ENCODE peak calls at places on chromosomes 13 and 19, in seven cellular contexts. One of them, this sample, is unnamed.
A peak's percentile ranks its signal among the peaks of the same experiment; 100 is the strongest.

GRCh38 chr19:38849746-38850230 is at the start of gene HNRNPL:
- DNase-seq in stomach: peak; percentile 99
- DNase-seq in adrenal gland: no peak
- DNase-seq in A549: no peak
- DNase-seq in HepG2: no peak
- DNase-seq in H1: no peak
- DNase-seq in uterus: peak; percentile 99
- DNase-seq in this sample: no peak

GRCh38 chr19:50928841-50929240 is 17.6 kb upstream of the KLK4 start:
- DNase-seq in A549: peak; percentile 32
- DNase-seq in adrenal gland: no peak
- DNase-seq in H1: no peak
- DNase-seq in stomach: no peak
- DNase-seq in uterus: no peak
- DNase-seq in HepG2: no peak
- DNase-seq in this sample: no peak

GRCh38 chr13:59532405-59532804 is 631.3 kb downstream of the DIAPH3 start:
- DNase-seq in uterus: no peak
- DNase-seq in H1: no peak
- DNase-seq in HepG2: no peak
- DNase-seq in stomach: no peak
- DNase-seq in A549: no peak
- DNase-seq in adrenal gland: no peak
- DNase-seq in this sample: no peak

GRCh38 chr13:113964251-113964995 is 9.5 kb downstream of the C13orf46 start:
- DNase-seq in uterus: no peak
- DNase-seq in adrenal gland: no peak
- DNase-seq in HepG2: no peak
- DNase-seq in H1: no peak
- DNase-seq in stomach: no peak
- DNase-seq in A549: no peak
- DNase-seq in this sample: no peak

GRCh38 chr19:40601061-40601973 is at the start of gene LTBP4:
- DNase-seq in uterus: peak; percentile 85
- DNase-seq in H1: no peak
- DNase-seq in A549: no peak
- DNase-seq in adrenal gland: no peak
- DNase-seq in HepG2: no peak
- DNase-seq in stomach: no peak
- DNase-seq in this sample: no peak

GRCh38 chr13:114019367-114019766 is 45.5 kb upstream of the C13orf46 start:
- DNase-seq in stomach: no peak
- DNase-seq in HepG2: no peak
- DNase-seq in A549: no peak
- DNase-seq in adrenal gland: no peak
- DNase-seq in uterus: no peak
- DNase-seq in H1: no peak
- DNase-seq in this sample: peak; percentile 76

GRCh38 chr13:37656247-37656940 is 57.8 kb upstream of the POSTN start:
- DNase-seq in adrenal gland: no peak
- DNase-seq in HepG2: no peak
- DNase-seq in uterus: no peak
- DNase-seq in H1: no peak
- DNase-seq in A549: peak; percentile 78
- DNase-seq in stomach: no peak
- DNase-seq in this sample: peak; percentile 12

GRCh38 chr13:106987435-106987800 is 419.5 kb upstream of the ARGLU1 start:
- DNase-seq in adrenal gland: no peak
- DNase-seq in HepG2: no peak
- DNase-seq in stomach: no peak
- DNase-seq in uterus: no peak
- DNase-seq in A549: no peak
- DNase-seq in H1: no peak
- DNase-seq in this sample: no peak

GRCh38 chr13:26186995-26187394 is 35.1 kb downstream of the RNF6 start:
- DNase-seq in H1: no peak
- DNase-seq in HepG2: no peak
- DNase-seq in stomach: no peak
- DNase-seq in adrenal gland: peak; percentile 33
- DNase-seq in A549: no peak
- DNase-seq in uterus: no peak
- DNase-seq in this sample: no peak

GRCh38 chr19:1813837-1814217 is 1.8 kb upstream of the ATP8B3 start:
- DNase-seq in A549: no peak
- DNase-seq in HepG2: no peak
- DNase-seq in H1: no peak
- DNase-seq in adrenal gland: no peak
- DNase-seq in uterus: no peak
- DNase-seq in stomach: no peak
- DNase-seq in this sample: no peak

GRCh38 chr19:1811942-1812425 is at the start of gene ATP8B3:
- DNase-seq in stomach: peak; percentile 84
- DNase-seq in H1: no peak
- DNase-seq in adrenal gland: no peak
- DNase-seq in HepG2: no peak
- DNase-seq in A549: no peak
- DNase-seq in uterus: no peak
- DNase-seq in this sample: no peak

GRCh38 chr19:1811472-1811894 is 593 bp downstream of the ATP8B3 start:
- DNase-seq in stomach: peak; percentile 83
- DNase-seq in uterus: peak; percentile 56
- DNase-seq in adrenal gland: peak; percentile 95
- DNase-seq in H1: no peak
- DNase-seq in HepG2: peak; percentile 59
- DNase-seq in A549: peak; percentile 81
- DNase-seq in this sample: peak; percentile 99

GRCh38 chr19:1813197-1813836 is 1.2 kb upstream of the ATP8B3 start:
- DNase-seq in H1: no peak
- DNase-seq in A549: no peak
- DNase-seq in uterus: no peak
- DNase-seq in HepG2: no peak
- DNase-seq in stomach: no peak
- DNase-seq in adrenal gland: no peak
- DNase-seq in this sample: no peak

DNA sequence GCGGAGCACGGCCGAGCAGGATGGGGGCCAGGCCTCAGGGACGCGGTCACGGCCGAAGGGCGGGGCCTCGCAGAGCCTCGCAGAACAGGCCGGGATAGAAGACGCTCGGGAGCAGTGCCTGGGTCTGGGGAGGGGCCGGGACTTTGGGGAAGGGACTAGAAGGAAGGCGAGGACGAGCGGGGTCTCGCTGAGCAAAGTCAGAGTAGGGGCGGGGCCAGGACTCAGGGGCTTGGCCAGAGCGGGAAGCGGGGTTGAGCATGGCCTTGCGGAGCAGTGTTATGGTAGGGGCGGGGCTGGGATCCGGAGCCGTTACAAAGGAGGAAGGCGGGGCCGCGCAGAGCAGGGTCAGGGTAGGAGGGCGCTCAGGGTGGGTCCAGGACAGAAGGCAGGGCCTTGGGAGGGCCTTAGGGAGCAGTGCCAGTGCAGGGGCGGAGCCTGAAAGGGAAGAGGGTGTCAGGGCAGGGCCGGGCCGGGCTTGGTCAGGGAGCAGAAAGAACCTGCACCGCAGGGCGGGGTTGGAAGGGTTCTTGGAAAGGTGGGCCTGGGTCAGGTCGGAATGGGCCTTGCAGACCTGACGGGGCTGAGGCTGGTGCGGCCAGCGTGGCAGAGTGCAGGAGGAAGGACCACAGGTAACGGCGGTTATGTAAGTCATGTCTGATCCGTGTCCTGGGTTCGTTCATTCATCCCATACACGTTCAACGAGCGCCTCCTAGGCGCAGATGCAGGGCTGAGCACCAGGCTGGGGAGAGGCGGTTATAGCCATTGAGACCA is 535 bp upstream of the ATP8B3 start:
- DNase-seq in uterus: peak; percentile 85
- DNase-seq in stomach: peak; percentile 91
- DNase-seq in HepG2: peak; percentile 93
- DNase-seq in H1: peak; percentile 93
- DNase-seq in adrenal gland: peak; percentile 98
- DNase-seq in A549: peak; percentile 97
- DNase-seq in this sample: peak; percentile 98
- TF ChIP-seq POLR2A in uterus: peak; percentile 35
- TF ChIP-seq POLR2A in stomach: no peak
- TF ChIP-seq POLR2A in HepG2: no peak
- TF ChIP-seq POLR2A in H1: peak; percentile 9
- TF ChIP-seq POLR2A in adrenal gland: no peak
- TF ChIP-seq POLR2A in A549: no peak
- TF ChIP-seq POLR2A in this sample: peak; percentile 6

GRCh38 chr13:30108913-30109237 is 198.5 kb downstream of the KATNAL1 start:
- DNase-seq in uterus: no peak
- DNase-seq in A549: no peak
- DNase-seq in HepG2: peak; percentile 33
- DNase-seq in stomach: peak; percentile 92
- DNase-seq in adrenal gland: no peak
- DNase-seq in H1: no peak
- DNase-seq in this sample: no peak
- TF ChIP-seq POLR2A in uterus: no peak
- TF ChIP-seq POLR2A in A549: no peak
- TF ChIP-seq POLR2A in HepG2: no peak
- TF ChIP-seq POLR2A in stomach: no peak
- TF ChIP-seq POLR2A in adrenal gland: no peak
- TF ChIP-seq POLR2A in H1: no peak
- TF ChIP-seq POLR2A in this sample: no peak

GRCh38 chr13:52850396-52851152 is 2.1 kb upstream of the PCDH8 start:
- DNase-seq in H1: peak; percentile 72
- DNase-seq in adrenal gland: peak; percentile 62
- DNase-seq in A549: peak; percentile 46
- DNase-seq in uterus: peak; percentile 56
- DNase-seq in stomach: peak; percentile 63
- DNase-seq in HepG2: peak; percentile 25
- DNase-seq in this sample: peak; percentile 31
- TF ChIP-seq POLR2A in H1: no peak
- TF ChIP-seq POLR2A in adrenal gland: no peak
- TF ChIP-seq POLR2A in A549: no peak
- TF ChIP-seq POLR2A in uterus: no peak
- TF ChIP-seq POLR2A in stomach: no peak
- TF ChIP-seq POLR2A in HepG2: no peak
- TF ChIP-seq POLR2A in this sample: no peak

GRCh38 chr19:19106061-19106551 is 32.2 kb downstream of the TMEM161A start:
- DNase-seq in adrenal gland: peak; percentile 39
- DNase-seq in uterus: peak; percentile 65
- DNase-seq in stomach: no peak
- DNase-seq in HepG2: no peak
- DNase-seq in H1: no peak
- DNase-seq in A549: no peak
- DNase-seq in this sample: no peak

GRCh38 chr19:19101540-19101939 is 36.7 kb downstream of the TMEM161A start:
- DNase-seq in HepG2: no peak
- DNase-seq in stomach: no peak
- DNase-seq in A549: no peak
- DNase-seq in H1: no peak
- DNase-seq in adrenal gland: no peak
- DNase-seq in uterus: no peak
- DNase-seq in this sample: no peak

GRCh38 chr19:19107663-19108062 is 30.6 kb downstream of the TMEM161A start:
- DNase-seq in HepG2: no peak
- DNase-seq in uterus: no peak
- DNase-seq in H1: no peak
- DNase-seq in adrenal gland: no peak
- DNase-seq in stomach: no peak
- DNase-seq in A549: no peak
- DNase-seq in this sample: no peak

GRCh38 chr19:19103167-19103566 is 35.1 kb downstream of the TMEM161A start:
- DNase-seq in stomach: no peak
- DNase-seq in A549: no peak
- DNase-seq in adrenal gland: no peak
- DNase-seq in HepG2: no peak
- DNase-seq in H1: no peak
- DNase-seq in uterus: no peak
- DNase-seq in this sample: no peak

GRCh38 chr19:19105365-19106060 is 32.8 kb downstream of the TMEM161A start:
- DNase-seq in uterus: peak; percentile 84
- DNase-seq in stomach: peak; percentile 51
- DNase-seq in HepG2: peak; percentile 48
- DNase-seq in H1: no peak
- DNase-seq in adrenal gland: peak; percentile 78
- DNase-seq in A549: peak; percentile 72
- DNase-seq in this sample: no peak
- TF ChIP-seq POLR2A in uterus: peak; percentile 41
- TF ChIP-seq POLR2A in stomach: no peak
- TF ChIP-seq POLR2A in HepG2: peak; percentile 63
- TF ChIP-seq POLR2A in H1: peak; percentile 94
- TF ChIP-seq POLR2A in adrenal gland: no peak
- TF ChIP-seq POLR2A in A549: peak; percentile 91
- TF ChIP-seq POLR2A in this sample: no peak

GRCh38 chr19:36849701-36850645 is 703 bp upstream of the ZNF345 start:
- DNase-seq in adrenal gland: peak; percentile 88
- DNase-seq in uterus: peak; percentile 88
- DNase-seq in A549: peak; percentile 65
- DNase-seq in stomach: peak; percentile 90
- DNase-seq in HepG2: peak; percentile 85
- DNase-seq in H1: no peak
- DNase-seq in this sample: peak; percentile 85

GRCh38 chr19:36851898-36852297 is 1.2 kb downstream of the ZNF345 start:
- DNase-seq in H1: no peak
- DNase-seq in uterus: no peak
- DNase-seq in adrenal gland: no peak
- DNase-seq in A549: no peak
- DNase-seq in stomach: no peak
- DNase-seq in HepG2: no peak
- DNase-seq in this sample: no peak

GRCh38 chr19:36847968-36848367 is 2.7 kb upstream of the ZNF345 start:
- DNase-seq in stomach: no peak
- DNase-seq in A549: no peak
- DNase-seq in adrenal gland: no peak
- DNase-seq in HepG2: no peak
- DNase-seq in H1: no peak
- DNase-seq in uterus: no peak
- DNase-seq in this sample: no peak

DNA sequence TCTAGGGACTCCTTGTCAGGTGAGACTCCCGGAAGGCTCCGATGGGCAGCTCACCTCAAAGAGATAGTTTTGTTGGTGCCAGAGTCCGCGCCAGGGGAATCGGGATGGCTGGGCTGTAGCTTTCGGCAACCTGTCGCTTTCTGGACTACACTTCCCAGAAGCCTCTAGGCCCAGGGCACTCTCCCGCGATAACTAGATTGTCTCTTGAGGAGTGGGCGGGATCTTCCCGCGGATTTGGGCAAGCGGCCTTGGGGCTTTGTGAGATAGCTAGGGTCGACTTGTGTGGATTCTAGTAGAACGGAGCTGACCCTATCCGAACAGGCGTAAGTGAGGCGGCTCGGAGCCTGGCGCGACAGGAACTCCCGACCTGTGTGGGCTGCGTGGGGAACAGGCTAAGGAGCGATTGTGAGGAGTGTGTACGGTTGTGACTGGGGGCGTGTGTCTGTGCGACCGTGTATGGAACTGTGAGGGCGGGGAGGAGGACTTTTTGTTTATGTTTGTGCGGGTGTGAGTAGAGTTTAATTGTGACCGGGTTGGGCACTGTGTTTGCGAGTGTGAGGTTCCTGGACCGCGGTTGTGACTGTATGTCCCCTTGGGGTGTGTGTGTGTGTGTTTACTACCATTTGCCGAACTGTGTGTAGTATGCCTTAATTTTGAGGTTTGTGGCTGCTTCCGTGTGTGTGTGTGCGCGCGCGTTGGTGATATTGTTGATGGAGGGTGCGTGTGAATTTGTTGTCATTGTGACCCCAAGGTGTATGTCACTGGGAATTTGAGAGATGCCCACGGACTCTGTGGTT is at the start of gene ZNF345:
- DNase-seq in A549: peak; percentile 82
- DNase-seq in H1: no peak
- DNase-seq in stomach: peak; percentile 90
- DNase-seq in adrenal gland: peak; percentile 94
- DNase-seq in HepG2: peak; percentile 95
- DNase-seq in uterus: peak; percentile 90
- DNase-seq in this sample: peak; percentile 83
- TF ChIP-seq POLR2A in A549: no peak
- TF ChIP-seq POLR2A in H1: peak; percentile 85
- TF ChIP-seq POLR2A in stomach: no peak
- TF ChIP-seq POLR2A in adrenal gland: peak; percentile 43
- TF ChIP-seq POLR2A in HepG2: peak; percentile 76
- TF ChIP-seq POLR2A in uterus: peak; percentile 40
- TF ChIP-seq POLR2A in this sample: peak; percentile 27